ENCODE peak calls at places on chromosomes 16 and 17, in six cellular contexts. One of them, this sample, is unnamed.

GRCh38 chr17:48344241-48344640 is 85.8 kb downstream of the SKAP1 start:
- DNase-seq in Calu3: no peak
- DNase-seq in omental fat pad: no peak
- DNase-seq in hepatocyte: no peak
- DNase-seq in uterus: no peak
- DNase-seq in AG10803: no peak
- DNase-seq in this sample: no peak

GRCh38 chr16:555528-556478 is 4.4 kb upstream of the PRR35 start:
- DNase-seq in Calu3: no peak
- DNase-seq in omental fat pad: no peak
- DNase-seq in hepatocyte: no peak
- DNase-seq in uterus: no peak
- DNase-seq in AG10803: no peak
- DNase-seq in this sample: no peak

GRCh38 chr16:67269766-67270165 is 9.6 kb upstream of the PLEKHG4 start:
- DNase-seq in Calu3: peak; percentile 39
- DNase-seq in omental fat pad: no peak
- DNase-seq in hepatocyte: no peak
- DNase-seq in uterus: no peak
- DNase-seq in AG10803: peak; percentile 64
- DNase-seq in this sample: no peak

GRCh38 chr16:81495321-81496234 is 51.0 kb downstream of the CMIP start:
- DNase-seq in Calu3: no peak
- DNase-seq in omental fat pad: no peak
- DNase-seq in hepatocyte: no peak
- DNase-seq in uterus: no peak
- DNase-seq in AG10803: no peak
- DNase-seq in this sample: no peak

GRCh38 chr16:719815-720506 is 985 bp upstream of the ANTKMT start:
- DNase-seq in Calu3: peak; percentile 62
- DNase-seq in omental fat pad: no peak
- DNase-seq in hepatocyte: no peak
- DNase-seq in uterus: no peak
- DNase-seq in AG10803: no peak
- DNase-seq in this sample: no peak

GRCh38 chr16:1564325-1564724 is 30.9 kb downstream of the TMEM204 start:
- DNase-seq in Calu3: peak; percentile 34
- DNase-seq in omental fat pad: no peak
- DNase-seq in hepatocyte: no peak
- DNase-seq in uterus: no peak
- DNase-seq in AG10803: no peak
- DNase-seq in this sample: no peak

GRCh38 chr16:59748531-59748930 is 1014.4 kb upstream of the GOT2 start:
- DNase-seq in Calu3: no peak
- DNase-seq in omental fat pad: no peak
- DNase-seq in hepatocyte: no peak
- DNase-seq in uterus: no peak
- DNase-seq in AG10803: peak; percentile 15
- DNase-seq in this sample: no peak

GRCh38 chr17:41539071-41539492 is 11.0 kb upstream of the KRT19 start:
- DNase-seq in Calu3: no peak
- DNase-seq in omental fat pad: no peak
- DNase-seq in hepatocyte: no peak
- DNase-seq in uterus: no peak
- DNase-seq in AG10803: no peak
- DNase-seq in this sample: no peak

GRCh38 chr17:28151001-28151400 is 108.5 kb downstream of the NLK start:
- DNase-seq in Calu3: no peak
- DNase-seq in omental fat pad: no peak
- DNase-seq in hepatocyte: no peak
- DNase-seq in uterus: no peak
- DNase-seq in AG10803: peak; percentile 20
- DNase-seq in this sample: no peak

GRCh38 chr17:43562679-43563146 is 16.6 kb upstream of the ETV4 start:
- DNase-seq in Calu3: no peak
- DNase-seq in omental fat pad: no peak
- DNase-seq in hepatocyte: no peak
- DNase-seq in uterus: peak; percentile 75
- DNase-seq in AG10803: no peak
- DNase-seq in this sample: peak; percentile 48

GRCh38 chr17:32523017-32523680 is 36.4 kb downstream of the CDK5R1 start:
- DNase-seq in Calu3: no peak
- DNase-seq in omental fat pad: no peak
- DNase-seq in hepatocyte: no peak
- DNase-seq in uterus: no peak
- DNase-seq in AG10803: no peak
- DNase-seq in this sample: no peak

GRCh38 chr16:76265434-76266045 is 11.7 kb upstream of the CNTNAP4 start:
- DNase-seq in Calu3: peak; percentile 62
- DNase-seq in omental fat pad: no peak
- DNase-seq in hepatocyte: peak; percentile 31
- DNase-seq in uterus: no peak
- DNase-seq in AG10803: no peak
- DNase-seq in this sample: no peak

GRCh38 chr17:11997147-11997971 is at the start of gene ZNF18:
- DNase-seq in Calu3: peak; percentile 93
- DNase-seq in omental fat pad: peak; percentile 89
- DNase-seq in hepatocyte: peak; percentile 99
- DNase-seq in uterus: peak; percentile 95
- DNase-seq in AG10803: peak; percentile 93
- DNase-seq in this sample: peak; percentile 96
- TF ChIP-seq CTCF in Calu3: no peak
- TF ChIP-seq CTCF in omental fat pad: no peak
- TF ChIP-seq CTCF in hepatocyte: no peak
- TF ChIP-seq CTCF in uterus: no peak
- TF ChIP-seq CTCF in AG10803: no peak
- TF ChIP-seq CTCF in this sample: no peak

DNA sequence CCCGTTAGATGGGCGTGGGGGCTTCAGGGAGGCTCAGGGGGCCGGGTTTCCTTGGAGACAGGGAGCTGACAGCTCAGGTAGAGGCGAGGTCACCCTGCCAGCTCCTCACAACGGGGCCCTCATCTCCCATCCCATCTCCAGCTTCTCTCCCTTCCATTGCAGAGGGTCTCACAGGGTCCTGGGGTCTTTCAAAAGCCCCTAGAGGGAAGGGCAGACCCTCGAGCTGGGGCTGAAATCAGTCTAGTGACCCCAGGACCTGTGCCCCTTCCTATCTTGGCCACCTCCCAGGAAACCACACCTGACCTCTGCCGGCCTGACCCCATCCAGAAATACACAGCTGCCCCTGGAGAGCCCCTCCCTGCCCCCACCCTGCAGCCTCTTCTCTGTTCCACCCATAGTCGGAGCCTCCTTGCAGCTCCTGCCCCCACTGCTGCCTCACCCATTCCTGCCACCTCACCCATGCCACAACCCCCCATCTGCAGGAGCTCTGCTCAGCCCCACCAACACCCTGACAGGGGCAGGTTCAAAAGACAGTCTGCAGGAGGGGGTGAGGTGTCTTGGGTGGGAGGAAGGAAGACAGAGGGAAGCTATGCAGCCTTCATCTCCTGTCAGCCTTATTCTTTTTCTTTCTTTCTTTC is 23.4 kb downstream of the PIK3R5 start:
- DNase-seq in Calu3: no peak
- DNase-seq in omental fat pad: no peak
- DNase-seq in hepatocyte: no peak
- DNase-seq in uterus: no peak
- DNase-seq in AG10803: no peak
- DNase-seq in this sample: no peak
- TF ChIP-seq CTCF in Calu3: no peak
- TF ChIP-seq CTCF in omental fat pad: no peak
- TF ChIP-seq CTCF in hepatocyte: no peak
- TF ChIP-seq CTCF in uterus: no peak
- TF ChIP-seq CTCF in AG10803: no peak
- TF ChIP-seq CTCF in this sample: no peak

GRCh38 chr17:16286947-16287562 is 66.2 kb downstream of the CENPV start:
- DNase-seq in Calu3: peak; percentile 17
- DNase-seq in omental fat pad: no peak
- DNase-seq in hepatocyte: no peak
- DNase-seq in uterus: peak; percentile 26
- DNase-seq in AG10803: no peak
- DNase-seq in this sample: no peak
- TF ChIP-seq CTCF in Calu3: no peak
- TF ChIP-seq CTCF in omental fat pad: no peak
- TF ChIP-seq CTCF in hepatocyte: no peak
- TF ChIP-seq CTCF in uterus: no peak
- TF ChIP-seq CTCF in AG10803: no peak
- TF ChIP-seq CTCF in this sample: peak; percentile 45

GRCh38 chr16:83113317-83113716 is 486.5 kb downstream of the CDH13 start:
- DNase-seq in Calu3: no peak
- DNase-seq in omental fat pad: no peak
- DNase-seq in hepatocyte: peak; percentile 36
- DNase-seq in uterus: no peak
- DNase-seq in AG10803: peak; percentile 29
- DNase-seq in this sample: peak; percentile 35
- TF ChIP-seq CTCF in Calu3: peak; percentile 12
- TF ChIP-seq CTCF in omental fat pad: no peak
- TF ChIP-seq CTCF in hepatocyte: peak; percentile 54
- TF ChIP-seq CTCF in uterus: no peak
- TF ChIP-seq CTCF in AG10803: peak; percentile 69
- TF ChIP-seq CTCF in this sample: peak; percentile 71

DNA sequence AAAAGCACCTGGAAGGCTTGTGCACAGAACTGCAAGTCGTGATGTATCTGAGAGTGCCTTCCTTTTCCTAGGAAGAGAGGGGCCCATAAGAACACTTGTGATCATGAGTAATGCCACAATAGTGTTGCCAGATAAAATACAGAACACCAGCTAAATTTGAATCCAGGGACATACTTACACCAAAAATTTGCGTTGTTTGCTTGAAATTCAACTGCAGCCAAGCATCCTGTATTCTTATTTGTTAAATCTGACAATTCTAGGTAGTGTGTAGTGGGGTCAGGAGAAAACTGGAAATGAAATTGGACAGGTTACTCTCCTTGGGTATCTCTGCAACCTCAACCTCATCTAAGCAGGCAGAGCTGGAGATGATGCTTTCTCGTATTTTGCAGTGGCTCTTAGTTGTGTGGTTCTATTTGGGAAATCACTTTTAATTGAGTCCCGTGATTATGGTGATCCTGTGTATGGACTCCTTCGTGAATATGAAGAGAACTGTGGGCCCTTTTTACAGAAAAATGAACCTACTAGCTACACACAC is 12.0 kb downstream of the SLC35B1 start:
- DNase-seq in Calu3: no peak
- DNase-seq in omental fat pad: no peak
- DNase-seq in hepatocyte: no peak
- DNase-seq in uterus: no peak
- DNase-seq in AG10803: no peak
- DNase-seq in this sample: no peak
- TF ChIP-seq CTCF in Calu3: no peak
- TF ChIP-seq CTCF in omental fat pad: no peak
- TF ChIP-seq CTCF in hepatocyte: no peak
- TF ChIP-seq CTCF in uterus: no peak
- TF ChIP-seq CTCF in AG10803: no peak
- TF ChIP-seq CTCF in this sample: no peak

DNA sequence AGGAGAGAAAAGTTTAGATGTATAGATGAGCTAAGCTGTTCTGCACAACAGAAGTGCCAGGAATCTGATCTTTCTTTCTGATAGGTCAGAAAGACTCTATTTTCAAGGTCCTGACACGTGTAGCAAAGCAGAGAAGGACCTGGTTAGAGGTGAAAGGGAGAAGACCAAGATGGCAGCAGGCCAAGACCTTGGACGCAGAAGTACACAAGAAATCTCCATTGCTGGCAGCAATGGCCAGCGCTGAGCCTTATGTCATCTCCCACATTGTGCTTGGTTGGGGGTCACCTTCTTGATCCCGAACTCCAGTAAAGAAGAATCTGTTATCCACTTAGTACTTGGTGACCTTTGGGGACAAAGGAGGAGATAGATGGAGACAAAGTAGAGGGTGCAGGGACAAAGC is 41.8 kb upstream of the AKAP1 start:
- DNase-seq in Calu3: no peak
- DNase-seq in omental fat pad: no peak
- DNase-seq in hepatocyte: no peak
- DNase-seq in uterus: no peak
- DNase-seq in AG10803: no peak
- DNase-seq in this sample: no peak
- TF ChIP-seq CTCF in Calu3: no peak
- TF ChIP-seq CTCF in omental fat pad: no peak
- TF ChIP-seq CTCF in hepatocyte: no peak
- TF ChIP-seq CTCF in uterus: no peak
- TF ChIP-seq CTCF in AG10803: no peak
- TF ChIP-seq CTCF in this sample: no peak

GRCh38 chr17:6420173-6420641 is 14.7 kb downstream of the AIPL1 start:
- DNase-seq in Calu3: peak; percentile 51
- DNase-seq in omental fat pad: no peak
- DNase-seq in hepatocyte: peak; percentile 46
- DNase-seq in uterus: no peak
- DNase-seq in AG10803: no peak
- DNase-seq in this sample: peak; percentile 17
- TF ChIP-seq CTCF in Calu3: no peak
- TF ChIP-seq CTCF in omental fat pad: no peak
- TF ChIP-seq CTCF in hepatocyte: peak; percentile 43
- TF ChIP-seq CTCF in uterus: no peak
- TF ChIP-seq CTCF in AG10803: peak; percentile 34
- TF ChIP-seq CTCF in this sample: peak; percentile 42

GRCh38 chr17:64773836-64774761 is 112.0 kb upstream of the SMURF2 start:
- DNase-seq in Calu3: peak; percentile 85
- DNase-seq in omental fat pad: no peak
- DNase-seq in hepatocyte: peak; percentile 89
- DNase-seq in uterus: no peak
- DNase-seq in AG10803: peak; percentile 50
- DNase-seq in this sample: peak; percentile 66
- TF ChIP-seq CTCF in Calu3: peak; percentile 57
- TF ChIP-seq CTCF in omental fat pad: no peak
- TF ChIP-seq CTCF in hepatocyte: peak; percentile 49
- TF ChIP-seq CTCF in uterus: no peak
- TF ChIP-seq CTCF in AG10803: peak; percentile 51
- TF ChIP-seq CTCF in this sample: peak; percentile 53

DNA sequence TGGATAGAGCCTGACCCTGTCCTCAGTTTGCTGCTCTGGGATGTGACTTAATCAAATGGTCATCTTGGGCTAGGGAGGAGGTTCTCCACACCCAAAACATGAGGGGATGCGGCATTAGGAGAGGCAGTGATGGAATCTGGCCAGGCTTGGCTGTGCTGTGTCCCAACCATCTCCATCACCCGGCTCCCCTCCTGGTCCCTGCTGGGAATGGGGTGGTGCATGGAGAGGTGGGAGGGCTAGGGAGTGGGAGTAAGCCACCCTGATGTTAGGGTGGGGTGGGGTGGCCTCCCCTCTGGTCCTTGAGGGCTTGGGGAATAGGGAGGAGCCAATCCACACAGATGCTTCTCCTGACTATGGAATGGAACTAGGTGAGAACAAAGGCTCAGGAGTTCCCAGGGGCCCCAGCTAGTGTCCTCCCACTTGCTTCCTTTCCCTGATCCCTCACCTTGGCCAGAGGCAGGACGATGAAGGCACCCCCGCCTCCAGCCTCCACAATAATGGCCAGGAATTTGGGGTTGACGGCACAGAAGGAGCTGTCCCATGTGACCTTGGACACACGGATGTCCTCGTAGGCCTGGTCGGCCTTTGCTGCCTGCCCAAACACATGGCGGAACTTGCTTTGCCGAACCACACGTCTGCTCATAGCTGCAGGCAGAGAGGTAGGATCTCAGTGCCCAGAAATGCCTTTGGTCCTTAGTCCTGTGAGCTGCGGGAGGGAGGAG is 1.8 kb downstream of the CORO6 start:
- DNase-seq in Calu3: no peak
- DNase-seq in omental fat pad: no peak
- DNase-seq in hepatocyte: no peak
- DNase-seq in uterus: no peak
- DNase-seq in AG10803: no peak
- DNase-seq in this sample: no peak
- TF ChIP-seq CTCF in Calu3: no peak
- TF ChIP-seq CTCF in omental fat pad: no peak
- TF ChIP-seq CTCF in hepatocyte: no peak
- TF ChIP-seq CTCF in uterus: no peak
- TF ChIP-seq CTCF in AG10803: no peak
- TF ChIP-seq CTCF in this sample: no peak